ENCODE peak calls at places on chromosomes 1 and 21, in seven cellular contexts. V is HT-29; O is G401; F is nephron progenitor cell; K is M059J; I is effector CD4-positive, alpha-beta T cell; C is activated effector memory CD4-positive, alpha-beta T cell treated with anti-CD3 and anti-CD28 coated beads, Interleukin-2, amount 50 U/mL, for 16 hours. T is an unnamed sample.
A peak's percentile ranks its signal among the peaks of the same experiment; 100 is the strongest.

GRCh38 chr1:187870567-187870966 is 1041.8 kb downstream of the PLA2G4A start:
- DNase-seq in K (no peak), V (no peak), C (no peak), F (no peak), O (no peak), I (no peak), T (no peak)

GRCh38 chr1:117609471-117609911 is 3.6 kb downstream of the TENT5C start:
- DNase-seq in C (no peak), O (no peak), K (peak; percentile 10), F (no peak), I (no peak), V (no peak), T (no peak)

GRCh38 chr1:41408691-41409090 is 47.5 kb downstream of the FOXO6 start:
- DNase-seq in V (no peak), O (no peak), F (no peak), I (no peak), C (no peak), K (no peak), T (no peak)

GRCh38 chr1:19582318-19582717 is 61.8 kb upstream of the NBL1 start:
- DNase-seq in F (peak; percentile 67), V (peak; percentile 88), K (peak; percentile 44), C (peak; percentile 91), I (peak; percentile 64), O (peak; percentile 12), T (peak; percentile 60)

GRCh38 chr1:27122652-27123051 is 32.3 kb downstream of the SLC9A1 start:
- DNase-seq in K (peak; percentile 95), V (peak; percentile 88), C (no peak), O (peak; percentile 69), F (no peak), I (no peak), T (no peak)

GRCh38 chr1:87956072-87956471 is 627.4 kb downstream of the LMO4 start:
- DNase-seq in K (peak; percentile 98), I (no peak), V (no peak), F (no peak), O (peak; percentile 55), C (no peak), T (peak; percentile 84)

GRCh38 chr1:41343790-41344679 is 17.2 kb upstream of the FOXO6 start:
- DNase-seq in O (no peak), C (no peak), V (no peak), F (no peak), I (no peak), K (peak; percentile 68), T (peak; percentile 1)

GRCh38 chr1:246107516-246108277 is 399.4 kb downstream of the SMYD3 start:
- DNase-seq in F (no peak), I (no peak), C (no peak), K (peak; percentile 87), V (no peak), O (no peak), T (peak; percentile 74)

GRCh38 chr1:119653839-119654170 is 5.7 kb upstream of the ZNF697 start:
- DNase-seq in I (no peak), V (no peak), O (no peak), K (no peak), C (no peak), F (no peak), T (no peak)

GRCh38 chr1:221254813-221255212 is 375.6 kb downstream of the HLX start:
- DNase-seq in K (no peak), O (no peak), F (no peak), I (no peak), C (no peak), V (no peak), T (no peak)

GRCh38 chr1:14970799-14971141 is 182.8 kb upstream of the TMEM51 start:
- DNase-seq in I (no peak), F (no peak), O (no peak), V (no peak), C (no peak), K (no peak), T (no peak)

GRCh38 chr1:207155018-207155417 is 51.0 kb downstream of the C4BPA start:
- DNase-seq in I (no peak), C (no peak), F (no peak), V (no peak), O (no peak), K (no peak), T (no peak)

GRCh38 chr1:100896481-100896982 is 642 bp downstream of the SLC30A7 start:
- DNase-seq in V (peak; percentile 76), C (peak; percentile 83), F (peak; percentile 8), O (peak; percentile 43), K (peak; percentile 67), I (peak; percentile 60), T (peak; percentile 14)

GRCh38 chr21:20790113-20790512 is 208.1 kb upstream of the NCAM2 start:
- DNase-seq in C (no peak), K (no peak), I (no peak), O (no peak), F (no peak), V (no peak), T (peak; percentile 29)

T was measured in neural progenitor cell.